ENCODE peak calls at places on chromosomes 13 and 19, in four cellular contexts. R, L, N and D are unnamed samples.

GRCh38 chr19:17424743-17425365 is 5.0 kb downstream of the MVB12A start:
- DNase-seq in R (no peak), L (no peak), N (no peak), D (peak)

GRCh38 chr13:36358352-36358751 is 12.2 kb upstream of the SPART start:
- DNase-seq in R (no peak), L (no peak), N (no peak), D (no peak)

GRCh38 chr13:74219571-74219970 is 85.4 kb upstream of the KLF12 start:
- DNase-seq in R (no peak), L (no peak), N (no peak), D (no peak)

GRCh38 chr19:869245-870177 is 10.0 kb downstream of the CFD start:
- DNase-seq in R (no peak), L (peak), N (no peak), D (no peak)

GRCh38 chr13:20441879-20442278 is 83.8 kb downstream of the CRYL1 start:
- DNase-seq in R (no peak), L (no peak), N (no peak), D (no peak)

GRCh38 chr19:41792513-41793413 is 3.6 kb upstream of the CEACAM3 start:
- DNase-seq in R (no peak), L (peak), N (peak), D (peak)

GRCh38 chr13:77729502-77730221 is 32.2 kb downstream of the SLAIN1 start:
- DNase-seq in R (peak), L (no peak), N (no peak), D (no peak)

GRCh38 chr19:48170817-48171347 is 402 bp downstream of the ZSWIM9 start:
- DNase-seq in R (no peak), L (no peak), N (no peak), D (peak)

GRCh38 chr13:21826214-21827015 is 155.5 kb downstream of the FGF9 start:
- DNase-seq in R (no peak), L (no peak), N (no peak), D (no peak)

DNA sequence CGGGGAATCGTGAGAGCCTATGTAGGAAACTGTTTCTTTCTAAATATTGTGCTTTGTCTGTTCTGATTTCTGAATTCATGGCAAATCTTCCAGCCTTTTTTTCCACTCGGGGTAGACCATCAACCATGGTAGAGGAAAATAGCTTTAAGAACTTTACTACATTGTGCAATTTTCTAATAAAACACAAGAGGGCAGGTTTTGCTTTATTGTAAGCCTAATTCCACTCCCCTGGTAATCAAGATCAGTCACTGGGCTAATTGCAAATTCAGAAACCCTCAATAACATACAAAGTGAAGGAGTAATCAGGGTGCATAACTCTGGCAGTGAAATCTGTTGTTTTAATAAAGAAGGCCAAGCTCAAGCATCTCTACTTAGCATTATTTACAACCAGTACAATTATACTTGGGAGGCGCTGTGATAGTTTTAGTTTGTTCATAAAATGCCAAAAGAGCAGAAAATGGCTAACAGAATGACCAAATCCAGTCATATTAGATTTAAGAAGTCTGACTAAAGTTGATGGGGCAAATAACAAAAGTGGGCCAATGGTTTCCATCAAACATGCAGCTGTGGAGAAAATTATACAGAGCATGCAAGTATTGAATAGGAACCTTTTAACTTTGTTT is 43.8 kb downstream of the DCT start:
- DNase-seq in R (no peak), L (peak), N (peak), D (peak)
- TF ChIP-seq BHLHE40 in R (no peak), L (no peak), N (no peak), D (no peak)

DNA sequence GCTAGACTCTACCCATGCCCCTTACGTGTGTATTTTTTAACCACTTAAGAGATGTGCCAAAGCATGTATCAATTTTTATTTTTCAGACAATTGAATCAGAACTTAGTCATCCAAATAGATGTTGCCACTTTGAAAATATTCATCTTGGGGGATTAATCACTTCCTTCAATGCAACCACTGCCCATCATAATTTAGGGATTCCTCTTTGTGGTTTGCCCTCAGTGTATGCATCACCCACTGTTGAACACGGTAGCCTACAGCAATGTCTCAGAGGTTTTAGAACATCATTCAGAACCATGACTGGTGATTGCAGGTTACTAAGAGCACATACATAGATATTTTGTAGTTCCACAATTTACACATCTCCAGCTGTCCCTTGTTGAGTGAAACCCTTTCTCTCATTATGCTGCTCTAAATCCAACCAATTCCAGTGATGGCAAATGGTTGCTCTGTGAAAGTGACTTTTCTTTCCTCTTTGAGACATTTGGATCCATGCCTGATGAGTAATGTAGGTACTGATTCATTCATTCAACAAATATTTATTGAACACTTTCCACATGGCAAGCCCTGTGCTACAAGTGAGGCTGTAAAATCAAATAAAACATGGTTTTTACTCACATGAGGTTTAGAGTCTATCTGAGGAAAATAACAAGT is 60.6 kb upstream of the SERP2 start:
- DNase-seq in R (no peak), L (peak), N (peak), D (no peak)
- TF ChIP-seq CHD4 in R (no peak), L (no peak), N (no peak), D (no peak)

GRCh38 chr13:99956473-99957349 is 14.9 kb downstream of the ZIC5 start:
- DNase-seq in R (no peak), L (no peak), N (peak), D (no peak)
- TF ChIP-seq BHLHE40 in R (no peak), L (no peak), N (no peak), D (no peak)

GRCh38 chr19:35204799-35205732 is 23.5 kb downstream of the FAM187B start:
- DNase-seq in R (peak), L (no peak), N (no peak), D (peak)
- TF ChIP-seq CHD4 in R (no peak), L (no peak), N (no peak), D (no peak)

DNA sequence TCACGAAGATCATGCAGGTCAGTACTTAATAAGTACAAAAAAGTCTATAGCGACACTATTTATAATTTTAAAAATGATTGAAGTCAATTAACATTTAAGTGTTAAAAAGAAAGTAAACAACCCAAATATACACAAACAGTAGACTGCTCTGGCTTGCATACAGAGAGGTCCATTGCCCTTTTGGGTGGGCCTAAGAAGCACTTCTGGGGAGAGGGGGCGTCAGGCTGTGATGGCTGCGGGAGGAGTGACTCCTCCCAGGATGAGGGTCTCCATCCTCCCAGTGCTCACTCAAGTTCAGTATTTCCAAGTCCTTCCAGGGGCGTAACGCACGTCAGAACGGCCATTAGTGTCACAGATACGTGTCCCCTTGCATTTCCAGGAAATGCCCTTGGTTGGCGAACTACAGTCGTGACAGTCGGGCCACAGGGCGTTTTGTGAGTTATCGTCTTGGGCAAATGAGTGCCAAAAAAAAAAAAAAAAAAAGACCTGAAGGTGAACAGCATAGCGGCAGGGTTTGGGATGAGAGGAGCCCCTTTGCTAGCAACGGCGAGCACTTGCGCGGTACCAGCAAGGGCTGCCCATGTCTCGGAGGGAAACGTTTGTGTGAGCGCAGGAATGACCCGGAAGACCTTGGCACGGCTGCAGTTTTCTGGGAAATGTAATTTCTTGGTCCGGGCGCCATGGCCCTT is at the start of gene SCGB2B2:
- DNase-seq in R (peak), L (peak), N (no peak), D (no peak)
- TF ChIP-seq BHLHE40 in R (no peak), L (no peak), N (no peak), D (no peak)